ENCODE peak calls at places on chromosomes 16 and 17, in six cellular contexts. One of them, this sample, is unnamed.

GRCh38 chr17:68909066-68909465 is 46.1 kb downstream of the ABCA8 start:
- DNase-seq in foreskin melanocyte: peak
- DNase-seq in cardiac fibroblast: peak
- DNase-seq in DMS153: no peak
- DNase-seq in stimulated activated CD4-positive, alpha-beta T cell treated with anti-CD3 and anti-CD28 coated beads, Interleukin-4, amount 100 ng/mL, for 24 hours: no peak
- DNase-seq in GM12892: no peak
- DNase-seq in this sample: no peak

GRCh38 chr16:11089504-11090124 is 145.2 kb downstream of the CLEC16A start:
- DNase-seq in cardiac fibroblast: peak
- DNase-seq in DMS153: no peak
- DNase-seq in stimulated activated CD4-positive, alpha-beta T cell treated with anti-CD3 and anti-CD28 coated beads, Interleukin-4, amount 100 ng/mL, for 24 hours: no peak
- DNase-seq in foreskin melanocyte: no peak
- DNase-seq in GM12892: no peak
- DNase-seq in this sample: no peak

GRCh38 chr17:65820306-65820705 is 258.9 kb upstream of the AXIN2 start:
- DNase-seq in stimulated activated CD4-positive, alpha-beta T cell treated with anti-CD3 and anti-CD28 coated beads, Interleukin-4, amount 100 ng/mL, for 24 hours: no peak
- DNase-seq in foreskin melanocyte: no peak
- DNase-seq in DMS153: no peak
- DNase-seq in GM12892: no peak
- DNase-seq in cardiac fibroblast: no peak
- DNase-seq in this sample: no peak

GRCh38 chr17:31546650-31547049 is 155.2 kb downstream of the RAB11FIP4 start:
- DNase-seq in stimulated activated CD4-positive, alpha-beta T cell treated with anti-CD3 and anti-CD28 coated beads, Interleukin-4, amount 100 ng/mL, for 24 hours: no peak
- DNase-seq in DMS153: no peak
- DNase-seq in cardiac fibroblast: no peak
- DNase-seq in GM12892: no peak
- DNase-seq in foreskin melanocyte: no peak
- DNase-seq in this sample: no peak

GRCh38 chr17:78252111-78252634 is 20.7 kb downstream of the TMEM235 start:
- DNase-seq in foreskin melanocyte: no peak
- DNase-seq in DMS153: no peak
- DNase-seq in cardiac fibroblast: no peak
- DNase-seq in stimulated activated CD4-positive, alpha-beta T cell treated with anti-CD3 and anti-CD28 coated beads, Interleukin-4, amount 100 ng/mL, for 24 hours: peak
- DNase-seq in GM12892: no peak
- DNase-seq in this sample: peak

GRCh38 chr16:2728034-2728433 is 8.0 kb upstream of the PRSS27 start:
- DNase-seq in DMS153: no peak
- DNase-seq in foreskin melanocyte: no peak
- DNase-seq in stimulated activated CD4-positive, alpha-beta T cell treated with anti-CD3 and anti-CD28 coated beads, Interleukin-4, amount 100 ng/mL, for 24 hours: no peak
- DNase-seq in GM12892: no peak
- DNase-seq in cardiac fibroblast: no peak
- DNase-seq in this sample: no peak

GRCh38 chr16:68707341-68708152 is 29.5 kb upstream of the CDH1 start:
- DNase-seq in DMS153: peak
- DNase-seq in GM12892: no peak
- DNase-seq in stimulated activated CD4-positive, alpha-beta T cell treated with anti-CD3 and anti-CD28 coated beads, Interleukin-4, amount 100 ng/mL, for 24 hours: no peak
- DNase-seq in foreskin melanocyte: no peak
- DNase-seq in cardiac fibroblast: peak
- DNase-seq in this sample: no peak

GRCh38 chr17:37708616-37709212 is 36.1 kb downstream of the HNF1B start:
- DNase-seq in GM12892: no peak
- DNase-seq in cardiac fibroblast: no peak
- DNase-seq in foreskin melanocyte: no peak
- DNase-seq in DMS153: no peak
- DNase-seq in stimulated activated CD4-positive, alpha-beta T cell treated with anti-CD3 and anti-CD28 coated beads, Interleukin-4, amount 100 ng/mL, for 24 hours: no peak
- DNase-seq in this sample: peak

GRCh38 chr16:88019847-88020512 is 68.7 kb downstream of the BANP start:
- DNase-seq in foreskin melanocyte: no peak
- DNase-seq in DMS153: no peak
- DNase-seq in stimulated activated CD4-positive, alpha-beta T cell treated with anti-CD3 and anti-CD28 coated beads, Interleukin-4, amount 100 ng/mL, for 24 hours: no peak
- DNase-seq in GM12892: no peak
- DNase-seq in cardiac fibroblast: no peak
- DNase-seq in this sample: no peak

This sample was measured in activated naive CD8-positive, alpha-beta T cell treated with anti-CD3 and anti-CD28 coated beads, Interleukin-2, amount 50 U/mL, for 24 hours.